ENCODE peak calls at places on chromosome 17, in six cellular contexts. Y, A, C, L, N and P are unnamed samples.

GRCh38 chr17:78256705-78257559 is 25.5 kb downstream of the TMEM235 start:
- DNase-seq in Y (no peak), A (no peak), C (no peak), L (no peak), N (no peak), P (no peak)

GRCh38 chr17:77440571-77440981 is 299.8 kb downstream of the SEC14L1 start:
- DNase-seq in Y (no peak), A (no peak), C (no peak), L (no peak), N (no peak), P (no peak)

GRCh38 chr17:41634639-41635038 is 10.3 kb upstream of the KRT17 start:
- DNase-seq in Y (no peak), A (no peak), C (no peak), L (no peak), N (no peak), P (no peak)

GRCh38 chr17:43591750-43592562 is 45.8 kb upstream of the ETV4 start:
- DNase-seq in Y (no peak), A (no peak), C (no peak), L (no peak), N (no peak), P (peak)

GRCh38 chr17:34171245-34171818 is 83.8 kb upstream of the CCL2 start:
- DNase-seq in Y (peak), A (peak), C (no peak), L (peak), N (peak), P (peak)

GRCh38 chr17:19344311-19345066 is 18.0 kb downstream of the B9D1 start:
- DNase-seq in Y (no peak), A (no peak), C (no peak), L (no peak), N (no peak), P (no peak)

GRCh38 chr17:64994781-64995538 is 61.6 kb downstream of the GNA13 start:
- DNase-seq in Y (no peak), A (no peak), C (no peak), L (no peak), N (no peak), P (no peak)

GRCh38 chr17:45730192-45730591 is 53.9 kb upstream of the CRHR1 start:
- DNase-seq in Y (no peak), A (no peak), C (no peak), L (no peak), N (no peak), P (no peak)

GRCh38 chr17:43814714-43815113 is 18.2 kb downstream of the MPP3 start:
- DNase-seq in Y (no peak), A (no peak), C (no peak), L (no peak), N (no peak), P (peak)

GRCh38 chr17:16406742-16407674 is 8.4 kb upstream of the TRPV2 start:
- DNase-seq in Y (peak), A (peak), C (peak), L (peak), N (no peak), P (no peak)

GRCh38 chr17:33499025-33499424 is 205.9 kb upstream of the ASIC2 start:
- DNase-seq in Y (no peak), A (no peak), C (no peak), L (no peak), N (no peak), P (no peak)

GRCh38 chr17:17669081-17669850 is 12.0 kb upstream of the RAI1 start:
- DNase-seq in Y (no peak), A (no peak), C (no peak), L (no peak), N (no peak), P (peak)

GRCh38 chr17:17906418-17907215 is 65.6 kb downstream of the TOM1L2 start:
- DNase-seq in Y (no peak), A (no peak), C (no peak), L (no peak), N (no peak), P (no peak)

GRCh38 chr17:79951361-79952264 is 84.1 kb downstream of the TBC1D16 start:
- DNase-seq in Y (no peak), A (no peak), C (no peak), L (no peak), N (peak), P (peak)

GRCh38 chr17:16491131-16491702 is 776 bp downstream of the LRRC75A start:
- DNase-seq in Y (peak), A (no peak), C (no peak), L (no peak), N (no peak), P (no peak)

GRCh38 chr17:29059281-29059680 is 16.3 kb downstream of the PIPOX start:
- DNase-seq in Y (no peak), A (no peak), C (no peak), L (peak), N (peak), P (peak)

GRCh38 chr17:15782809-15783208 is 50.7 kb downstream of the TBC1D26 start:
- DNase-seq in Y (no peak), A (no peak), C (no peak), L (no peak), N (no peak), P (no peak)

GRCh38 chr17:8503368-8503767 is 67.7 kb downstream of the NDEL1 start:
- DNase-seq in Y (no peak), A (no peak), C (no peak), L (no peak), N (no peak), P (no peak)

GRCh38 chr17:39166437-39167335 is 725 bp upstream of the ARL5C start:
- DNase-seq in Y (no peak), A (no peak), C (no peak), L (no peak), N (no peak), P (no peak)

GRCh38 chr17:12140685-12141084 is 120.0 kb downstream of the MAP2K4 start:
- DNase-seq in Y (no peak), A (no peak), C (no peak), L (no peak), N (no peak), P (no peak)

GRCh38 chr17:17258011-17258410 is 21.0 kb upstream of the FLCN start:
- DNase-seq in Y (no peak), A (no peak), C (no peak), L (no peak), N (no peak), P (no peak)

GRCh38 chr17:48882272-48882671 is 10.3 kb upstream of the ATP5MC1 start:
- DNase-seq in Y (no peak), A (no peak), C (no peak), L (no peak), N (no peak), P (no peak)

GRCh38 chr17:7173687-7174602 is 5.2 kb downstream of the ASGR1 start:
- DNase-seq in Y (peak), A (no peak), C (no peak), L (no peak), N (no peak), P (no peak)

GRCh38 chr17:59725691-59726090 is 18.2 kb downstream of the VMP1 start:
- DNase-seq in Y (no peak), A (no peak), C (no peak), L (no peak), N (peak), P (no peak)

GRCh38 chr17:82301916-82302497 is 15.4 kb downstream of the CD7 start:
- DNase-seq in Y (no peak), A (peak), C (peak), L (no peak), N (no peak), P (no peak)

GRCh38 chr17:28078443-28079229 is 36.2 kb downstream of the NLK start:
- DNase-seq in Y (no peak), A (no peak), C (no peak), L (no peak), N (no peak), P (peak)

GRCh38 chr17:49588726-49589555 is 13.3 kb downstream of the NXPH3 start:
- DNase-seq in Y (no peak), A (no peak), C (no peak), L (no peak), N (no peak), P (peak)

DNA sequence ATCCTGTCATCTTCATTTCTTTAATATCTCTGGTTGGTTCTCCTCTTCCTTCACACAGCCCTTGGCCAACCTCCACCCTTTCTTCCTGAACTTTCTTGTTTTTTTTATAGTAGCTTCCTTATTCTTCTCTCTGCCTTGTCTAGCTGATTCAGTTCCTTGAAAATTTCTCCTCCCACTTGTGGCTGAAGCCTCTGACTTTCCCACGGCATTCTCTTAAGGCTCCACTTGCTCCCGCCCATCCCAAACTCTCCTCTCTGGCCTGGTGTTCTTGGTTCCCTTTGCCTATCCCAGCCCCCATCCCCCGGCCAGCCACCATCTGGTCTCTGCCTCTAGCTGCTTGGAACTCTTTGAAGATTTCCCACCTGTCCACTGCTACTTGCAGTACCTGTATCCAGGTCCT is 29.1 kb downstream of the NLRP1 start:
- DNase-seq in Y (no peak), A (no peak), C (no peak), L (no peak), N (no peak), P (peak)
- TF ChIP-seq USF2 in Y (no peak), A (no peak), C (no peak), L (no peak), N (no peak), P (no peak)

DNA sequence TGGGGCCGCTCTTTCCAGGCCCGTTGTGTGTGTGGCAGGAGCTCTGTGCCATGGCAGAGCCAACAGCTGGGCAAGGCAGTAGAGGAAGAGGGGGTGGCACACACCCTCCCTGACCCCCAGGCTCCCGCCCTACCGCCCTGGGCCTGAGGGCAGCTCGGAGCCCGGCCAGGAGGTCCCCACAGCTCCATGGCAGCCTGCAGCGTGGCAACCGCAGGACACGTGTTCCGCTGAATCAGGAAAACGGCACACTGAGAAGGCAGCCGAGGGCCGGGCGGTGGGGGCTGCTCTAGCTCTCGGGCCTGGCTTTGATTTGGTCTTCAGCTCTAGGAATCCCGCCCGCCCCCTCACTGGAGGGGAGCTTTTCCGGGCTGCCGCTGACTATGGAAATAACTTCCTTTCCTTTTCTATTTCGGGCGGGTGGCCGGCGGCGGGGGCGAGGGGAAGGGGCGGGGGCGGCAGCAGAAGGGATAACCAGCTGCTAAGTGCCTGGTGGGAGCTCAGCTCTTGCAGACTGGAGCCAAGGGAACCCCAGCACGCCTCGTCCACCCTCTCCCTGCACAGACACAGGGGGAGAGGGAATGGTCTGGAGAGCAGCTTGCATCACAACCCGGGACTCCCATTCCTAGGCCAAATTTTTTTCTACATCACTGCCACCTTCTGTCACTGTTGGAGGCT is 24.7 kb upstream of the MRPS23 start:
- DNase-seq in Y (peak), A (no peak), C (no peak), L (no peak), N (no peak), P (peak)
- TF ChIP-seq POLR2A in Y (peak), A (no peak), C (no peak), L (no peak), N (no peak), P (no peak)

DNA sequence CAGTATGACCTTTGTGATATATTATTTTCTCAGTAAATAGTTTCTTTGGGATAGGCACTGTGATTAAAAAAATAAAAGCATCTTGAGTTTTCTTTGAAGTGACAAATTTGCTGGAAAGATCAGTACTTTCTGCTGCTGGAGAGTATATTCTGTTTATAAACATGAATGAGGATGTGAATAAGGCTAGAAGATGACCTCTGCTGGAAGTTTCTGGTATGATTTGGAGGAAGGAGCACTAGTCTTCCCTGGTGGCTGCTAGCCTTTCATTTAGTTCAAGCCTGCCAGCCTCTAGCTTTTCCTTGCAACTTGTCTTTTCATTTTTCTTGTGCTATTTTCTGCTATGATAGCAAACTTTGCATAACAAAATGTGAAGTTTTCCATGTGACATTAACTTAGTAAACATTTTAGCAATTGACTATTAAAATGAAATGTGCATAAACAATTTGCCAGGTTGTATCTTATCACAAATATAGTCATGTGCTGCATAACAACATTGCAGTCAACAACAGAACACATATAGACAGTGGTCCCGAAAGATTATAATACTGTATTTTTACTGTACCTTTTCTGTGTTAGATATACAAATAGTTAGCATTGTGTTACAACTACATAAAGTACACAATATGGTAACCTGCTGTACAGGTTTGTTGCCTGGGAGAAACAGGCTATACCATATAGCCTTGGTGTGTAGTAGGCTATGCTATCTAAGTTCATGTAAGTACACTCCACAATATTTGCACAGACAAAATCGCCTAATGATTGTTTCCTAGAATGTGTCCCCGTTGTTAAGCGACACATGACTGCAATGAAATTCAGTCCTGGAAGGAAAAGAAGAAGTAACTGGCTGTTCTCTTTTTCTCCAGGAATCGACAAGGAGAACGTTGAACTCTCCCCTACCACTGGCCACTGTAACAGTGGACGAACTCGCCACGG is 18.1 kb upstream of the RAB11FIP4 start:
- DNase-seq in Y (no peak), A (peak), C (peak), L (no peak), N (peak), P (peak)
- TF ChIP-seq CTCF in Y (peak), A (peak), C (peak), L (peak), N (peak), P (peak)

DNA sequence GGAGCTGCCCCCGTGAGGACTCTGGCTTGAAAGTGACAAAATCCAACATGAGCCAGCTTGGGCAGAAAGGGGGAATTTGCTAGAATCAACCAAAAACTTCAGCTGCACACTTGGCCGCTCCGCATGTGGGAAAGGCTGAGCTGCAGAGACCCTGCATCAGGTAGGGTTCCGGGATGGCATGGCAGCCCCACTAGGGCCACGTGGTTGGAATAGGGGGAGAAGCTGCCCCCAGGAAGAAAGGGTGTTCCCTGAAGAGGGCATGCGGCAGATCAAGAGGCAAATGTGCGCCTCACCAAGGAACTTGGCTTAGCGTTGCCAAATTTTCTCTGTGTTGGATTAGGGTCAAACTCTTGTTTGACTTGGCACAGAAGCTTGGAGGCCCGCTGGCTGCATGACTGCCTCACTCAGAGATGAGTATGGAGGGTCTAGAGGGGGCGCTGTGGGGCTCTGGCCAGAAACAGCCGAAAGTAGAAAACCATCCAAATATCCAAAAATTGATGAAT is 29.2 kb upstream of the WFIKKN2 start:
- DNase-seq in Y (peak), A (no peak), C (no peak), L (no peak), N (peak), P (peak)
- TF ChIP-seq USF2 in Y (no peak), A (no peak), C (no peak), L (no peak), N (no peak), P (no peak)

GRCh38 chr17:1455748-1456599 is at the start of gene CRK:
- DNase-seq in Y (peak), A (peak), C (peak), L (peak), N (peak), P (peak)
- TF ChIP-seq POLR2A in Y (peak), A (peak), C (peak), L (peak), N (peak), P (peak)

GRCh38 chr17:57117798-57118197 is 32.8 kb downstream of the AKAP1 start:
- DNase-seq in Y (no peak), A (no peak), C (no peak), L (no peak), N (no peak), P (no peak)

GRCh38 chr17:57124053-57124452 is 39.0 kb downstream of the AKAP1 start:
- DNase-seq in Y (no peak), A (peak), C (no peak), L (no peak), N (no peak), P (no peak)

GRCh38 chr17:57120814-57121213 is 35.8 kb downstream of the AKAP1 start:
- DNase-seq in Y (no peak), A (no peak), C (no peak), L (no peak), N (peak), P (no peak)

GRCh38 chr17:57125406-57125805 is 40.4 kb downstream of the AKAP1 start:
- DNase-seq in Y (no peak), A (no peak), C (no peak), L (no peak), N (no peak), P (no peak)

DNA sequence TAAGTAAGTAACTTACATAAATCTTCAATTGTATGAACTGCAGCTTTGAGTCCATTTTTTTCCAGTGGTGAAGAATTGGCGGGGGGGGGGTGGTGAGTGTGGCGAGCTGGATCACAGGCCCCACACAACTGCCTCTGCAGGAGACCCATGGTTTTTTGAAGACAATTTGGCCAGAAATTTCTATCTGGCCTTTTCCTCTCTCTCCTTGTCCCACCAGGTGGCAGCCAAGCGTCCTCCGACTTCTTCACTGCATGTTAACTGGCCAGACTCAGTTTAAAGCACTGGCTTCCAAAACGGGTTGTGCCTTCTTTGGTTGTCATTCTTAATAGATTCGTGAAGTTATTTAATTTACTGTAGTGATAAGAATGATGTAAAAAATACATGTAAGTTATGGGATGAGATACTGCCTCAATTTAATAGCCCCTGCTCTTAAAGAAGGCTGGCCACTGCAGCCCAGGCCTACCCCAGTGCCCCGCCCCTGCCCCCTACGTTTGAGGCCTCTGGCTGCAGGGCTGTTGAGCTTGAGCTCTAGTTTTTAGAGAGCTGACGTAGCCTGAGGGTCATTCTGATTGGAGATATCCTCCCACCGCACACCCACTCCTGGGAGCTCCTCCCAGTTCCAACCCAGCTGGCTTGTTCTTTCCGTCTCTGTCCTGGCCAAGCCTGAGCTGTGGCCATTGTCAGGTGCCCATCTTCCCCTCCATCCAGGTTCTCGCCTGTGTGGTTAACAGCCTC is 36.4 kb downstream of the AKAP1 start:
- DNase-seq in Y (no peak), A (peak), C (no peak), L (peak), N (no peak), P (peak)
- TF ChIP-seq CTCF in Y (peak), A (peak), C (peak), L (peak), N (peak), P (peak)

DNA sequence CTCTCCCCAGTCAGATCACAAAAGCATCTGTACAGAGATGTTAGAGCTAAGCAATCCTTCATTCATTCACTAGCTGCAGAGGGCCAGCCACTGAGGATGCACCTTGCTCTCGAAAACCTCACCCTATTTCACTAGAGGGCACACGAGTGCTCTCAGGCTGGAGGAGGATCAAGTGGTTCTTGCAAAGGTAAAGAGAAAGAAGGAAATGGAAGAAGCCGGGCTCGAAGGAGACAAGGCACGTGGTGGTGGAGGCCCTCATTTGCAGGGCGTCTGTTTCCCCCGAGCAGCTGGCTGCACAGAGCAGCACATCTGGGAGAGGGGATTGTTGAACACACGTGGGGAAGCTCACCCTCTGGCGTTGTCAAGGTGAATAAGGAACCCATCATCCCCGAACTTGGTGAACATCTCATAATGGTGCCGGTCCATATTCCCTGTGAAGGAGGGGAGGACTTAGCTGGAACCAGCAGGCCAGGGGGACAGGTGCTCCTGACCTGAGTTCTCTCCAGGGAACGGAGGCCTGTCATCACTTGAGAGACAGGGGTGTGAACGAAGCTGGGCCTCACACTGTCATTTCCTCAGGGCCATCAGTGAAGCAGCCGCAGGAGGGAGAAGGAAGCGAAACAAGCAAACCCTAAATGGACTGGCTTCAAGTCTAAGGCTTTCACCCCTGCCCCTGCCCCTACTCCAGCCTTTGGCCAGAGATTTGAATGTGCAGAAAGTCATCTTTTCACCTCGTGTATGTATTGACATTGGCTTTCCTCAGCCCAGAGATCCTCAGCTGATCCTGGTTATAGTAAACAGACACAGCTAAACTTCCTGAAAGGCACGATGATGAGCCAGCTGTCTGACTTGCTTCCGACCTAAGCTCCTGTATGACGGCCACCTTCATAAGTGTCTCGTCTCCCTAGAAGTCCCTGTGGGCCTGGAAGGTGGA is 27.6 kb downstream of the PRKAR1A start:
- DNase-seq in Y (no peak), A (no peak), C (no peak), L (no peak), N (peak), P (no peak)
- TF ChIP-seq USF2 in Y (no peak), A (no peak), C (no peak), L (no peak), N (no peak), P (no peak)